ENCODE peak calls at places on chromosomes 1 and 21, in seven cellular contexts. J, R, L, S, P, U and M are unnamed samples.

GRCh38 chr1:197633447-197634039 is 141.7 kb downstream of the DENND1B start:
- DNase-seq in J (peak), L (no peak), P (no peak), S (no peak), U (no peak), R (no peak), M (no peak)

GRCh38 chr1:153627797-153628626 is at the start of gene S100A1:
- DNase-seq in J (no peak), P (peak), S (peak), R (no peak), L (no peak), U (no peak), M (no peak)

GRCh38 chr1:48026275-48026674 is 29.1 kb upstream of the TRABD2B start:
- DNase-seq in J (no peak), L (no peak), U (peak), S (no peak), R (no peak), P (no peak), M (no peak)

GRCh38 chr1:172909606-172910326 is 141.0 kb downstream of the TNFSF18 start:
- DNase-seq in L (no peak), P (no peak), U (peak), R (no peak), S (no peak), J (no peak), M (no peak)

GRCh38 chr1:205822397-205822796 is 9.4 kb upstream of the SLC41A1 start:
- DNase-seq in S (no peak), J (no peak), U (no peak), L (no peak), R (no peak), P (no peak), M (no peak)

GRCh38 chr1:150268342-150268705 is 492 bp downstream of the APH1A start:
- DNase-seq in L (peak), P (no peak), S (peak), J (no peak), R (no peak), U (peak), M (peak)

GRCh38 chr1:33055210-33055991 is 18.7 kb upstream of the AK2 start:
- DNase-seq in J (no peak), L (peak), U (peak), P (peak), S (peak), R (peak), M (peak)

GRCh38 chr1:212181015-212181891 is 104.0 kb upstream of the PPP2R5A start:
- DNase-seq in P (no peak), J (no peak), L (no peak), U (no peak), S (no peak), R (no peak), M (no peak)

GRCh38 chr1:115400891-115401290 is 62.8 kb upstream of the NGF start:
- DNase-seq in U (no peak), S (no peak), J (no peak), P (no peak), R (no peak), L (no peak), M (no peak)

GRCh38 chr1:30397576-30397975 is 325.8 kb downstream of the MATN1 start:
- DNase-seq in L (no peak), P (no peak), R (no peak), U (no peak), S (no peak), J (no peak), M (no peak)

GRCh38 chr1:8574985-8575384 is 242.5 kb downstream of the RERE start:
- DNase-seq in U (no peak), R (no peak), S (no peak), L (no peak), J (no peak), P (no peak), M (no peak)

GRCh38 chr1:35726814-35727433 is 8.2 kb upstream of the C1orf216 start:
- DNase-seq in U (peak), L (peak), R (no peak), P (peak), J (no peak), S (no peak), M (peak)

GRCh38 chr1:54118704-54119103 is 34.1 kb downstream of the CDCP2 start:
- DNase-seq in P (no peak), R (no peak), S (no peak), L (no peak), J (no peak), U (peak), M (no peak)

GRCh38 chr1:31112223-31112622 is 46.7 kb upstream of the PUM1 start:
- DNase-seq in U (no peak), P (no peak), L (no peak), R (no peak), J (no peak), S (no peak), M (no peak)

GRCh38 chr1:9249534-9250335 is 15.2 kb downstream of the H6PD start:
- DNase-seq in P (peak), L (peak), U (no peak), J (peak), R (no peak), S (peak), M (no peak)

GRCh38 chr1:30310966-30311742 is 412.2 kb downstream of the MATN1 start:
- DNase-seq in U (no peak), P (no peak), R (no peak), S (no peak), L (no peak), J (no peak), M (no peak)

GRCh38 chr1:1599919-1600860 is at the start of gene FNDC10:
- DNase-seq in R (no peak), L (peak), P (no peak), J (peak), U (no peak), S (no peak), M (no peak)

GRCh38 chr1:1598720-1599029 is 1.3 kb downstream of the FNDC10 start:
- DNase-seq in R (no peak), L (no peak), U (no peak), P (no peak), J (no peak), S (no peak), M (no peak)

GRCh38 chr1:1598051-1598719 is 1.8 kb downstream of the FNDC10 start:
- DNase-seq in P (no peak), R (no peak), U (no peak), J (peak), L (no peak), S (no peak), M (no peak)

GRCh38 chr1:1600861-1601563 is 1.1 kb upstream of the FNDC10 start:
- DNase-seq in P (no peak), L (no peak), R (no peak), J (peak), S (no peak), U (no peak), M (no peak)

DNA sequence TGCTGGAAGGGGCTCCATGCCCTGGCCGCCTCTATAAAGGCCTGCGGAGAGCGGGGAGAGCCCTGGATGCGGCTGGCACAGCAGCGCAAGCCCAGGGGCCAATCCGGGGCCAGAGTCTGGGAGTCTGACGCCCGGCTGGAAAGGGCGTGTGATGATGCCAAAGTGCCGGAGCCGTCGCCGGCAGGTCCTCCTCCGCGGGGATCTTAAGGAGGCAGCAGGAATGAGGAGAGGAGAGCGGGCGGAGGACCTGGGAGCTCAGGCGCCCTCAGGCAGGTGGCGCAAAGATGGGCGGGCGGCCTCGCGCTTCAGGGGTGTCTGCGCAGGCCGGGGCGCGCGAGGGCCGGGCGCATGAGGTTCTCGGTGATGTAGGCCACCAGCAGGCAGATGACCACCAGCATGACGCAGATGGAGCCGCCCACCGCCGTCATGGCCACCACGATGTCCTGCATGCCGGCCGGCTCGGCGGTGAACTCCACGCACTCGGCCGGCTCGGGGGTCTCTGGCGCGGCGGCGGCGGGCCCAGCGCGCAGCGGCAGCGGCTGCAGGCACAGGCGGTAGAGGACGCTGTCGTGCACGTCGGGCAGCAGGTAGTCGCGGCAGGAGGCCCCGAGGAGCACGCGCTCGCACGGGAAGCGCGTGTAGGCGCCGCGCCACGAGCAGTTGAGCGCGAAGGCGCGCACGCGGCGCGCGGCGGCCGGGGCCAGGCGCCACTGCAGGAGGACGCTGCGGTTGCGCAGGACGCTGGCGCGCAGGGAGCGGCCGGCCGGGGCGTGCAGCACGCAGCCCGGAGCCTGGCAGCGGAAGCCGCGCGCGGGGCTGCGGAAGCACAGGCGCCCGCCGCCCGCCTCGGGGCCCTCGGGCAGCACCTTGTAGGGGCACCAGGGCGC is 662 bp downstream of the FNDC10 start:
- DNase-seq in U (peak), R (no peak), J (peak), P (no peak), S (no peak), L (peak), M (peak)
- TF ChIP-seq CTCF in U (no peak), R (no peak), J (no peak), P (no peak), S (no peak), L (peak), M (no peak)

DNA sequence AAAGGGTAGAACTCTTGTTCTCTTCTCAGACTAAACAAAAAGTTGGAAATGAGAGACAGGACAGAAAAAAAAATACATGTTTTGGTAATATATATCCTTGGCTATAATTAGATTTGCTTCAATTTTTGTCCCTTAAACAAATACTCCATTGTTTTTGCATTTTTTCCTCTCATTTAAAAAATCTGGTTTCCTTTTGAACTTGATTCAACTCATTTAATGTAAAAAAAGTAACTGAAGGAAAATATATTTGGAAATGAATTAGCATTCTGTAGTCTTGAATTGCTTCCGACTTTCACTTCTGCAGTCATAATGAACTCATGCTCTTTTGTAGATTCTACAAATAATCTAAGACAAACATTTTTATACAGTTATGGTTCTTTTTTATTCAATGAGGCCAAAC is 309.1 kb downstream of the HMCN1 start:
- DNase-seq in S (no peak), U (no peak), R (no peak), J (no peak), P (no peak), L (no peak), M (no peak)
- H3K27ac ChIP-seq in S (no peak), U (no peak), R (peak), J (no peak), P (no peak), L (no peak), M (no peak)

DNA sequence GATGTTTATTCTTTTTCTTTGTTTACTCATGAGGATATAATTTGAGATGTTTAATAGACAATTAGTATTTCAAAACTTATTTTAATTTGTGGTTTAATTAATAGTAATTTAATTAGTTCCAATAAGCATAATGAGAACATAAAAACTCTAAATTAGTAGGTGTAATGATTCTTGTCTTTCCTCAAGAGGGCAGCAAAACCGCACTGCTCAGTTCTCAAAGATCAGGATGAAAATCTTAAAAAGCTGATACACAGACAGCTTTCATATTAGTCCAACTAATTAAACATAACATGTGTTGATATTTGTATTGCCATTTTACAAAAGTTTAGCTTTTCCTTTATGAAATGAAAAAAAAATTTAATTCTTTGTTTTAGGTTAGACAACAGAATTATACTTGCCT is 106.7 kb upstream of the C21orf91 start:
- DNase-seq in J (no peak), S (no peak), U (peak), P (no peak), R (no peak), L (peak), M (no peak)
- TF ChIP-seq CTCF in J (no peak), S (no peak), U (peak), P (peak), R (no peak), L (peak), M (no peak)

DNA sequence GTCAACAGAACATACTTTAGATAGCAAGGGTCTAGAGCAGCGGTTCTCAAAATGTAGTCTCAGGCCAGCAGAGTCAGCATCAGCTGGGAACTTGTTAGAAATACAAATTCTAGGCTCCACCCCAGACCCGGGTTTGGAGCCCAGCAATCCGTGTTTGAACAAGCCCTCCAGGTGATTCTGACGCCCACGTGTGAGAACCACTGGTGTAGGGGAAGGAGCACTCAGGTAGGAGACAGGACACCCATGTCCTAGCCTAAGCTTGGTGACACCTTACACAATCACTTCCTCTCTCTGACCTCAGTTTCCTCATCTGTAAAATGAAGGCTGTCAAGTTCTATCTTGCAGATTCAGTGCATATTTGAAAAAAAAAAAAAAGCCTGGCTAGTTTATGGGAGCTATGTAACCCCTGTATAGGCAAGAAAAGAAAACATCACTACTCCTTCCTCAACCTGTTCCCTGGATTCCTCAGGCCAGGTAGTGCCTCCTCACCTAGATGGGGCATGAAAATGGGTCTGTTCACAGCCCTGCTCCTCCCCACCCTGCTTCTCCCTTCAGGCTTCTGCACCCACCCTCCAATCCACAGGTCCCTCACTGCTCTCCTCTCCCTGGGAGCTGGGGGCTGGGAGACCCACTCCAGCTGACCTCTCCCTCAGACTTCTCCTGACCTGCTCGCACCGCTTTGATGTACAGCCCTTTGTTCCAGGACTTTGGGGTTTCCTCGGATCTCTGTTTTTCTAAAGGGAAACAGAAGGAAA is 7.1 kb upstream of the PHLDA3 start:
- DNase-seq in P (no peak), J (no peak), U (no peak), R (no peak), L (no peak), S (no peak), M (no peak)
- H3K27ac ChIP-seq in P (no peak), J (no peak), U (no peak), R (no peak), L (no peak), S (peak), M (no peak)

DNA sequence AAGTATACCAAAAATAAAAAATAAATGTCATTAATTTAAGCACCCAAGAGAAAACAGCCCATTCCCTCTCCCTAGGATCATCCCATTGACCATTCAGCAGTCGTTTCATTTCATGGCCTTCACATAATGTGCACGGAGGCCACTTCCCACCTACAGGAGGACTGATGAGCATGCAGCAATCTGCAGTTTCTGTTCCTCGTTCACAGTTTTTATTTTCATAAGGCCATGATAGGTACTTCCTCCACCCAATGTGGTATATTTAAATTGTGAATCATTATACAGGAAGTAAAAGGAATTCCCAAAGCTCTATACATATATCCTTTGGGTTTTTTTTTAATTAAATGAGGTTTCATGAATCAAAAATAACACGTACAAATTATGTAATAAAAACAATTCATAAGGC is 27.7 kb upstream of the SLC44A3 start:
- DNase-seq in R (no peak), L (no peak), U (peak), P (no peak), S (no peak), J (no peak), M (no peak)
- TF ChIP-seq CTCF in R (peak), L (no peak), U (no peak), P (peak), S (no peak), J (no peak), M (no peak)

GRCh38 chr1:41610361-41610760 is 125.9 kb upstream of the EDN2 start:
- DNase-seq in J (no peak), R (no peak), S (peak), U (no peak), P (no peak), L (no peak), M (no peak)

GRCh38 chr1:41612953-41613352 is 128.5 kb upstream of the EDN2 start:
- DNase-seq in P (no peak), R (no peak), U (no peak), L (no peak), J (no peak), S (peak), M (no peak)

GRCh38 chr1:41611068-41611931 is 126.8 kb upstream of the EDN2 start:
- DNase-seq in S (no peak), R (no peak), P (no peak), L (no peak), U (no peak), J (no peak), M (no peak)

GRCh38 chr1:41613646-41614592 is 129.4 kb upstream of the EDN2 start:
- DNase-seq in P (no peak), R (no peak), S (no peak), U (peak), J (no peak), L (no peak), M (no peak)

GRCh38 chr1:41611932-41612450 is 127.5 kb upstream of the EDN2 start:
- DNase-seq in U (no peak), L (no peak), P (no peak), J (no peak), S (peak), R (no peak), M (no peak)
- H3K27ac ChIP-seq in U (no peak), L (no peak), P (no peak), J (no peak), S (no peak), R (no peak), M (no peak)

DNA sequence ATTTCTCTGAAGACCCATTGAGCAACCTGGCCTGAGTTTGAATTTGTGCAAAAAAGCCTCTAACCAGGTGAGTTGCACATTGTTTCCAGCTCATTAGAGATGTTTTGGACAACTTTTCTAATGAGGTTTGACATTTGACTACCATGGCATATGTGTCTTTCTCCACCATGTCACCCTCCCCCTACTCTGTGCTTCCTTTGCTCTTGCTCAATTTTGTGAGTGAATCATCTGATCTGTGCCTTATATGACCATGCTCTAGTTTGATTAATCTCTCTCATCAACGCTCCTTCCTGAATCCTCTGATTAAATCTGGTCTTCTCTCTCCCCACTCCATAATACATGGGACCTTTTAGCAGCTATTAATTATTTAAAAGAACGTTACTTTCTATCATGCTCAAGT is 144.8 kb upstream of the SAMSN1 start:
- DNase-seq in U (no peak), L (no peak), S (no peak), P (no peak), J (no peak), R (no peak), M (no peak)
- TF ChIP-seq CTCF in U (no peak), L (no peak), S (no peak), P (no peak), J (no peak), R (no peak), M (no peak)

DNA sequence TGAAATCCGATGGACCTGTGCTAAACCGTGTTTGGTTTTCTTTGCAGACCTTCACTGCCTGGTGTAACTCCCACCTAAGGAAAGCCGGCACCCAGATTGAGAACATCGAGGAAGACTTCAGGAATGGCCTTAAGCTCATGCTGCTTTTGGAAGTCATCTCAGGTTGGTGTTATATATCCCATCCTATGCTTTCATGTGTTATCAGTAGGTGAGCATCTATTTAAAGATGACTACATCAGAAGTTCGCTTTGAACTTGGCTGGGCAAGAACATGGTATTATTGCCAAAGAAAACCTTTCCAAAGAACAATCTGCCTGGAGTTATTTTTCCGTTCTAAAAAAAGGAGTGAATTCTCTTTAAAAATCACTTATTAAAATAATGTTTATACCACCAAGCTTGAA is 31.5 kb downstream of the ACTN2 start:
- DNase-seq in J (no peak), S (no peak), L (no peak), R (no peak), P (no peak), U (no peak), M (no peak)
- H3K27ac ChIP-seq in J (no peak), S (no peak), L (no peak), R (peak), P (peak), U (no peak), M (no peak)